ENCODE peak calls at places on chromosomes 13 and 19, in six cellular contexts. One of them, this sample, is unnamed.

GRCh38 chr19:3983936-3984583 is 1.2 kb downstream of the EEF2 start:
- DNase-seq in activated B cell treated with CpG ODN at 0.5 μM for 24 hours: no peak
- DNase-seq in dorsolateral prefrontal cortex: no peak
- DNase-seq in activated CD8-positive, alpha-beta T cell treated with anti-CD3 and anti-CD28 coated beads for 36 hours: no peak
- DNase-seq in neural crest cell: no peak
- DNase-seq in IMR-90: peak
- DNase-seq in this sample: no peak

GRCh38 chr13:103839460-103839859 is 773.2 kb upstream of the SLC10A2 start:
- DNase-seq in activated B cell treated with CpG ODN at 0.5 μM for 24 hours: no peak
- DNase-seq in dorsolateral prefrontal cortex: no peak
- DNase-seq in activated CD8-positive, alpha-beta T cell treated with anti-CD3 and anti-CD28 coated beads for 36 hours: no peak
- DNase-seq in neural crest cell: no peak
- DNase-seq in IMR-90: no peak
- DNase-seq in this sample: no peak

GRCh38 chr19:17855333-17856152 is 4.2 kb upstream of the RPL18A start:
- DNase-seq in neural crest cell: peak
- DNase-seq in dorsolateral prefrontal cortex: peak
- DNase-seq in activated CD8-positive, alpha-beta T cell treated with anti-CD3 and anti-CD28 coated beads for 36 hours: peak
- DNase-seq in IMR-90: peak
- DNase-seq in activated B cell treated with CpG ODN at 0.5 μM for 24 hours: peak
- DNase-seq in this sample: peak

GRCh38 chr13:40537146-40537895 is 129.1 kb downstream of the FOXO1 start:
- DNase-seq in neural crest cell: no peak
- DNase-seq in IMR-90: no peak
- DNase-seq in activated CD8-positive, alpha-beta T cell treated with anti-CD3 and anti-CD28 coated beads for 36 hours: no peak
- DNase-seq in activated B cell treated with CpG ODN at 0.5 μM for 24 hours: no peak
- DNase-seq in dorsolateral prefrontal cortex: no peak
- DNase-seq in this sample: no peak

GRCh38 chr13:113176292-113176691 is 17.8 kb downstream of the PROZ start:
- DNase-seq in activated B cell treated with CpG ODN at 0.5 μM for 24 hours: no peak
- DNase-seq in dorsolateral prefrontal cortex: no peak
- DNase-seq in activated CD8-positive, alpha-beta T cell treated with anti-CD3 and anti-CD28 coated beads for 36 hours: peak
- DNase-seq in IMR-90: no peak
- DNase-seq in neural crest cell: no peak
- DNase-seq in this sample: no peak

GRCh38 chr19:46493236-46494114 is 2.2 kb downstream of the PNMA8B start:
- DNase-seq in neural crest cell: no peak
- DNase-seq in activated CD8-positive, alpha-beta T cell treated with anti-CD3 and anti-CD28 coated beads for 36 hours: peak
- DNase-seq in IMR-90: no peak
- DNase-seq in activated B cell treated with CpG ODN at 0.5 μM for 24 hours: no peak
- DNase-seq in dorsolateral prefrontal cortex: no peak
- DNase-seq in this sample: peak

GRCh38 chr13:69585656-69586055 is 522.0 kb upstream of the ATXN8OS start:
- DNase-seq in dorsolateral prefrontal cortex: no peak
- DNase-seq in neural crest cell: no peak
- DNase-seq in activated B cell treated with CpG ODN at 0.5 μM for 24 hours: no peak
- DNase-seq in IMR-90: no peak
- DNase-seq in activated CD8-positive, alpha-beta T cell treated with anti-CD3 and anti-CD28 coated beads for 36 hours: no peak
- DNase-seq in this sample: no peak

GRCh38 chr13:79589605-79590511 is 108.9 kb downstream of the NDFIP2 start:
- DNase-seq in dorsolateral prefrontal cortex: no peak
- DNase-seq in activated B cell treated with CpG ODN at 0.5 μM for 24 hours: no peak
- DNase-seq in IMR-90: no peak
- DNase-seq in neural crest cell: no peak
- DNase-seq in activated CD8-positive, alpha-beta T cell treated with anti-CD3 and anti-CD28 coated beads for 36 hours: no peak
- DNase-seq in this sample: no peak

GRCh38 chr19:17829855-17830566 is 8.7 kb upstream of the INSL3 start:
- DNase-seq in activated CD8-positive, alpha-beta T cell treated with anti-CD3 and anti-CD28 coated beads for 36 hours: no peak
- DNase-seq in IMR-90: peak
- DNase-seq in neural crest cell: peak
- DNase-seq in activated B cell treated with CpG ODN at 0.5 μM for 24 hours: no peak
- DNase-seq in dorsolateral prefrontal cortex: peak
- DNase-seq in this sample: no peak

GRCh38 chr13:106373304-106373988 is 162.0 kb downstream of the EFNB2 start:
- DNase-seq in neural crest cell: no peak
- DNase-seq in dorsolateral prefrontal cortex: no peak
- DNase-seq in activated B cell treated with CpG ODN at 0.5 μM for 24 hours: no peak
- DNase-seq in IMR-90: no peak
- DNase-seq in activated CD8-positive, alpha-beta T cell treated with anti-CD3 and anti-CD28 coated beads for 36 hours: no peak
- DNase-seq in this sample: no peak

GRCh38 chr13:25885418-25885817 is 166.4 kb downstream of the SHISA2 start:
- DNase-seq in neural crest cell: no peak
- DNase-seq in activated CD8-positive, alpha-beta T cell treated with anti-CD3 and anti-CD28 coated beads for 36 hours: no peak
- DNase-seq in IMR-90: no peak
- DNase-seq in dorsolateral prefrontal cortex: no peak
- DNase-seq in activated B cell treated with CpG ODN at 0.5 μM for 24 hours: no peak
- DNase-seq in this sample: no peak

GRCh38 chr19:38891791-38892190 is 7.6 kb downstream of the SIRT2 start:
- DNase-seq in activated CD8-positive, alpha-beta T cell treated with anti-CD3 and anti-CD28 coated beads for 36 hours: no peak
- DNase-seq in dorsolateral prefrontal cortex: peak
- DNase-seq in IMR-90: no peak
- DNase-seq in neural crest cell: no peak
- DNase-seq in activated B cell treated with CpG ODN at 0.5 μM for 24 hours: no peak
- DNase-seq in this sample: no peak

GRCh38 chr19:13095934-13096890 is 6.4 kb downstream of the LYL1 start:
- DNase-seq in activated CD8-positive, alpha-beta T cell treated with anti-CD3 and anti-CD28 coated beads for 36 hours: peak
- DNase-seq in IMR-90: no peak
- DNase-seq in dorsolateral prefrontal cortex: no peak
- DNase-seq in activated B cell treated with CpG ODN at 0.5 μM for 24 hours: peak
- DNase-seq in neural crest cell: no peak
- DNase-seq in this sample: no peak

GRCh38 chr19:38404858-38405257 is 2.0 kb downstream of the FAM98C start:
- DNase-seq in neural crest cell: no peak
- DNase-seq in IMR-90: no peak
- DNase-seq in activated B cell treated with CpG ODN at 0.5 μM for 24 hours: no peak
- DNase-seq in dorsolateral prefrontal cortex: no peak
- DNase-seq in activated CD8-positive, alpha-beta T cell treated with anti-CD3 and anti-CD28 coated beads for 36 hours: no peak
- DNase-seq in this sample: no peak

GRCh38 chr19:7830272-7830771 is 304 bp downstream of the EVI5L start:
- DNase-seq in IMR-90: no peak
- DNase-seq in neural crest cell: no peak
- DNase-seq in dorsolateral prefrontal cortex: no peak
- DNase-seq in activated CD8-positive, alpha-beta T cell treated with anti-CD3 and anti-CD28 coated beads for 36 hours: no peak
- DNase-seq in activated B cell treated with CpG ODN at 0.5 μM for 24 hours: no peak
- DNase-seq in this sample: no peak

GRCh38 chr19:35811317-35812219 is 1.1 kb downstream of the PRODH2 start:
- DNase-seq in activated CD8-positive, alpha-beta T cell treated with anti-CD3 and anti-CD28 coated beads for 36 hours: no peak
- DNase-seq in IMR-90: no peak
- DNase-seq in neural crest cell: no peak
- DNase-seq in dorsolateral prefrontal cortex: no peak
- DNase-seq in activated B cell treated with CpG ODN at 0.5 μM for 24 hours: no peak
- DNase-seq in this sample: no peak

GRCh38 chr13:113390874-113391497 is 27.1 kb upstream of the GRTP1 start:
- DNase-seq in IMR-90: no peak
- DNase-seq in dorsolateral prefrontal cortex: peak
- DNase-seq in activated B cell treated with CpG ODN at 0.5 μM for 24 hours: no peak
- DNase-seq in activated CD8-positive, alpha-beta T cell treated with anti-CD3 and anti-CD28 coated beads for 36 hours: no peak
- DNase-seq in neural crest cell: no peak
- DNase-seq in this sample: no peak

DNA sequence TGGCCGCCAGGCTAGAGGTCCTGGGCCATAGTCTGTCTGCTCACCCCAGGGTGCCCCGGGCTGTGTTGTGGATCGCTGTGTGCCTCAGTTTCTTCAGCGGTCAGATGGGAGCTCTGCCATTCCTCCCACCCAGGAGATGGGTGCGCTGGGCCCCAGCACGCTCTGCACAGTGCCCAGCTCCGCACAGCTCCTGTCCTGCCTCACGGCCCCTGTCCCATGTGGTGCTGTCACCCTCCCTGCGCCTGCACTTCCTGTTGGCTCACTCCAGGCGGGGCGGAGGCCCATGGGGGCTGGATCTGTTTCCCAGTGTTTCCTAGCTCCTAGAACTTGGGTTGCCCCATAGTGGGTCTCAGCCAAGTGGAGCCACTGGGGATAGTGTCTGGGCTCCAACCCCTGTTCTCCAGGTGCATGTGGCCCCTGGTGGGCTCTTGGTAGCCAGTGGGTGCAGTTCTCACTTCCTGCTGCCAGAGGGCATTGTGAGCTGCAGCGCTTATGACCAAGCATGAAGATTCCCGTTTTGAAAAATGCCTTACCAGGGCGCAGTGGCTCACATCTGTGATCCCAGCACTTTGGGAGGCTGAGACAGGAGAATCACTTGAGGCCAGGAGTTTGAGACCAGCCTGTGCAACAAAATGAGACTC is 69.8 kb downstream of the KDM4B start:
- DNase-seq in neural crest cell: no peak
- DNase-seq in IMR-90: peak
- DNase-seq in dorsolateral prefrontal cortex: no peak
- DNase-seq in activated CD8-positive, alpha-beta T cell treated with anti-CD3 and anti-CD28 coated beads for 36 hours: no peak
- DNase-seq in activated B cell treated with CpG ODN at 0.5 μM for 24 hours: no peak
- DNase-seq in this sample: no peak
- TF ChIP-seq CTCF in neural crest cell: peak
- TF ChIP-seq CTCF in IMR-90: peak
- TF ChIP-seq CTCF in dorsolateral prefrontal cortex: peak
- TF ChIP-seq CTCF in activated CD8-positive, alpha-beta T cell treated with anti-CD3 and anti-CD28 coated beads for 36 hours: peak
- TF ChIP-seq CTCF in activated B cell treated with CpG ODN at 0.5 μM for 24 hours: no peak
- TF ChIP-seq CTCF in this sample: no peak

GRCh38 chr19:29084266-29084665 is 128.7 kb downstream of the UQCRFS1 start:
- DNase-seq in neural crest cell: peak
- DNase-seq in dorsolateral prefrontal cortex: no peak
- DNase-seq in activated CD8-positive, alpha-beta T cell treated with anti-CD3 and anti-CD28 coated beads for 36 hours: no peak
- DNase-seq in activated B cell treated with CpG ODN at 0.5 μM for 24 hours: no peak
- DNase-seq in IMR-90: no peak
- DNase-seq in this sample: no peak
- TF ChIP-seq CTCF in neural crest cell: peak
- TF ChIP-seq CTCF in dorsolateral prefrontal cortex: no peak
- TF ChIP-seq CTCF in activated CD8-positive, alpha-beta T cell treated with anti-CD3 and anti-CD28 coated beads for 36 hours: no peak
- TF ChIP-seq CTCF in activated B cell treated with CpG ODN at 0.5 μM for 24 hours: no peak
- TF ChIP-seq CTCF in IMR-90: peak
- TF ChIP-seq CTCF in this sample: peak

GRCh38 chr19:33946535-33947323 is 150.1 kb downstream of the KCTD15 start:
- DNase-seq in dorsolateral prefrontal cortex: no peak
- DNase-seq in neural crest cell: no peak
- DNase-seq in activated B cell treated with CpG ODN at 0.5 μM for 24 hours: no peak
- DNase-seq in activated CD8-positive, alpha-beta T cell treated with anti-CD3 and anti-CD28 coated beads for 36 hours: no peak
- DNase-seq in IMR-90: no peak
- DNase-seq in this sample: no peak

GRCh38 chr19:33953023-33953422 is 156.4 kb downstream of the KCTD15 start:
- DNase-seq in dorsolateral prefrontal cortex: no peak
- DNase-seq in IMR-90: no peak
- DNase-seq in neural crest cell: no peak
- DNase-seq in activated CD8-positive, alpha-beta T cell treated with anti-CD3 and anti-CD28 coated beads for 36 hours: no peak
- DNase-seq in activated B cell treated with CpG ODN at 0.5 μM for 24 hours: no peak
- DNase-seq in this sample: no peak

GRCh38 chr19:33950141-33950805 is 153.6 kb downstream of the KCTD15 start:
- DNase-seq in neural crest cell: no peak
- DNase-seq in IMR-90: no peak
- DNase-seq in activated CD8-positive, alpha-beta T cell treated with anti-CD3 and anti-CD28 coated beads for 36 hours: no peak
- DNase-seq in dorsolateral prefrontal cortex: no peak
- DNase-seq in activated B cell treated with CpG ODN at 0.5 μM for 24 hours: no peak
- DNase-seq in this sample: no peak

GRCh38 chr19:33948651-33949335 is 152.1 kb downstream of the KCTD15 start:
- DNase-seq in dorsolateral prefrontal cortex: no peak
- DNase-seq in activated B cell treated with CpG ODN at 0.5 μM for 24 hours: no peak
- DNase-seq in activated CD8-positive, alpha-beta T cell treated with anti-CD3 and anti-CD28 coated beads for 36 hours: no peak
- DNase-seq in IMR-90: no peak
- DNase-seq in neural crest cell: no peak
- DNase-seq in this sample: no peak

DNA sequence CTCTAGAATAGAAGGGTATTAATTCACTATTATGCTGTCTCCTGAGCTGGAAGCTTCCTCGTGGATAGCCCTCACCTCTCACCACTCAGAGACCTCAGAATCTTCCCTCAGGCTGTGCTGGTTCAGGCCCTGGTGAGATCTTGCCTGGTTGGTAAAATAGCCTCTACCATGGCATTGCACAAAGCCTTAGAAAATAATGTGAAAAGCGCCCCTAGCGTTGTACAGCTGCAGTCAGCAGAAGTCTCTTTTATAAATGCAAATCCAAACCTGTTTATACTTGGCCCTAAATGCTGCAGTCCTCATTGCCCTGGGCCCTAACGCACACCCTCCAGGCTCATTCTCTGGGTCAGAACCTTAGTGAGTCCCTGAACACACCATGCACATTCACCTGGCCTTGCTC is 150.9 kb downstream of the KCTD15 start:
- DNase-seq in neural crest cell: no peak
- DNase-seq in activated CD8-positive, alpha-beta T cell treated with anti-CD3 and anti-CD28 coated beads for 36 hours: no peak
- DNase-seq in dorsolateral prefrontal cortex: no peak
- DNase-seq in IMR-90: no peak
- DNase-seq in activated B cell treated with CpG ODN at 0.5 μM for 24 hours: no peak
- DNase-seq in this sample: no peak
- TF ChIP-seq CTCF in neural crest cell: no peak
- TF ChIP-seq CTCF in activated CD8-positive, alpha-beta T cell treated with anti-CD3 and anti-CD28 coated beads for 36 hours: no peak
- TF ChIP-seq CTCF in dorsolateral prefrontal cortex: no peak
- TF ChIP-seq CTCF in IMR-90: peak
- TF ChIP-seq CTCF in activated B cell treated with CpG ODN at 0.5 μM for 24 hours: no peak
- TF ChIP-seq CTCF in this sample: no peak

GRCh38 chr13:109784590-109785140 is 1.7 kb downstream of the IRS2 start:
- DNase-seq in neural crest cell: peak
- DNase-seq in dorsolateral prefrontal cortex: peak
- DNase-seq in activated B cell treated with CpG ODN at 0.5 μM for 24 hours: peak
- DNase-seq in activated CD8-positive, alpha-beta T cell treated with anti-CD3 and anti-CD28 coated beads for 36 hours: peak
- DNase-seq in IMR-90: peak
- DNase-seq in this sample: peak

GRCh38 chr13:109787135-109787954 is 962 bp upstream of the IRS2 start:
- DNase-seq in activated B cell treated with CpG ODN at 0.5 μM for 24 hours: peak
- DNase-seq in IMR-90: peak
- DNase-seq in dorsolateral prefrontal cortex: no peak
- DNase-seq in neural crest cell: peak
- DNase-seq in activated CD8-positive, alpha-beta T cell treated with anti-CD3 and anti-CD28 coated beads for 36 hours: peak
- DNase-seq in this sample: no peak

GRCh38 chr13:109785892-109786450 is 412 bp downstream of the IRS2 start:
- DNase-seq in dorsolateral prefrontal cortex: no peak
- DNase-seq in IMR-90: no peak
- DNase-seq in neural crest cell: no peak
- DNase-seq in activated B cell treated with CpG ODN at 0.5 μM for 24 hours: peak
- DNase-seq in activated CD8-positive, alpha-beta T cell treated with anti-CD3 and anti-CD28 coated beads for 36 hours: no peak
- DNase-seq in this sample: no peak

GRCh38 chr13:109785141-109785891 is 1.1 kb downstream of the IRS2 start:
- DNase-seq in IMR-90: peak
- DNase-seq in activated B cell treated with CpG ODN at 0.5 μM for 24 hours: peak
- DNase-seq in dorsolateral prefrontal cortex: peak
- DNase-seq in neural crest cell: peak
- DNase-seq in activated CD8-positive, alpha-beta T cell treated with anti-CD3 and anti-CD28 coated beads for 36 hours: peak
- DNase-seq in this sample: peak

GRCh38 chr13:109786457-109787134 is at the start of gene IRS2:
- DNase-seq in IMR-90: peak
- DNase-seq in neural crest cell: peak
- DNase-seq in activated B cell treated with CpG ODN at 0.5 μM for 24 hours: peak
- DNase-seq in activated CD8-positive, alpha-beta T cell treated with anti-CD3 and anti-CD28 coated beads for 36 hours: peak
- DNase-seq in dorsolateral prefrontal cortex: peak
- DNase-seq in this sample: peak
- TF ChIP-seq CTCF in IMR-90: no peak
- TF ChIP-seq CTCF in neural crest cell: no peak
- TF ChIP-seq CTCF in activated B cell treated with CpG ODN at 0.5 μM for 24 hours: no peak
- TF ChIP-seq CTCF in activated CD8-positive, alpha-beta T cell treated with anti-CD3 and anti-CD28 coated beads for 36 hours: no peak
- TF ChIP-seq CTCF in dorsolateral prefrontal cortex: no peak
- TF ChIP-seq CTCF in this sample: no peak

GRCh38 chr13:36294061-36294460 is 3.6 kb downstream of the CCDC169 start:
- DNase-seq in dorsolateral prefrontal cortex: no peak
- DNase-seq in activated B cell treated with CpG ODN at 0.5 μM for 24 hours: no peak
- DNase-seq in activated CD8-positive, alpha-beta T cell treated with anti-CD3 and anti-CD28 coated beads for 36 hours: no peak
- DNase-seq in neural crest cell: no peak
- DNase-seq in IMR-90: no peak
- DNase-seq in this sample: no peak
- TF ChIP-seq CTCF in dorsolateral prefrontal cortex: no peak
- TF ChIP-seq CTCF in activated B cell treated with CpG ODN at 0.5 μM for 24 hours: no peak
- TF ChIP-seq CTCF in activated CD8-positive, alpha-beta T cell treated with anti-CD3 and anti-CD28 coated beads for 36 hours: no peak
- TF ChIP-seq CTCF in neural crest cell: no peak
- TF ChIP-seq CTCF in IMR-90: no peak
- TF ChIP-seq CTCF in this sample: no peak